ENCODE peak calls at places on chromosomes 12 and 14, in six cellular contexts. M is fibroblast of mammary gland; V is GM12865; Y is stimulated activated CD4-positive, alpha-beta T cell treated with anti-CD3 and anti-CD28 coated beads, Interleukin-12 subunit alpha, Interleukin-12 subunit beta, amount 100 ng/mL, for 24 hours; Z is T-cell; T is naive thymus-derived CD8-positive, alpha-beta T cell. R is an unnamed sample.

GRCh38 chr12:130920711-130921381 is 32.9 kb upstream of the ADGRD1 start:
- DNase-seq in Y (no peak), Z (no peak), V (no peak), M (peak; percentile 83), T (no peak), R (peak; percentile 97)

GRCh38 chr12:76029982-76030377 is 1.6 kb downstream of the PHLDA1 start:
- DNase-seq in Y (no peak), M (peak; percentile 51), Z (no peak), T (no peak), V (no peak), R (peak; percentile 68)

GRCh38 chr14:33848706-33849454 is 102.0 kb downstream of the EGLN3 start:
- DNase-seq in M (peak; percentile 57), V (peak; percentile 26), T (no peak), Z (no peak), Y (no peak), R (peak; percentile 37)

GRCh38 chr14:104975481-104976197 is 2.5 kb downstream of the AHNAK2 start:
- DNase-seq in Z (no peak), T (no peak), Y (no peak), M (no peak), V (peak; percentile 38), R (no peak)

GRCh38 chr14:104189629-104190335 is 51.4 kb downstream of the KIF26A start:
- DNase-seq in Z (no peak), Y (no peak), T (no peak), M (no peak), V (no peak), R (no peak)

GRCh38 chr12:118102609-118103008 is 1.2 kb downstream of the VSIG10 start:
- DNase-seq in Z (no peak), Y (no peak), T (no peak), M (no peak), V (no peak), R (no peak)

GRCh38 chr14:34330846-34331245 is 131.2 kb downstream of the SPTSSA start:
- DNase-seq in M (no peak), Z (no peak), T (no peak), V (no peak), Y (no peak), R (no peak)

GRCh38 chr12:120093592-120094355 is 22.8 kb downstream of the RAB35 start:
- DNase-seq in T (no peak), Y (no peak), M (no peak), Z (no peak), V (no peak), R (no peak)

GRCh38 chr12:32603858-32604257 is 75.2 kb upstream of the DNM1L start:
- DNase-seq in Z (no peak), V (peak; percentile 80), T (no peak), M (peak; percentile 94), Y (peak; percentile 7), R (peak; percentile 79)

GRCh38 chr12:31850268-31850667 is 108.9 kb upstream of the RESF1 start:
- DNase-seq in Y (no peak), V (no peak), Z (no peak), T (no peak), M (no peak), R (no peak)